ENCODE peak calls at places on chromosome 17, in ten cellular contexts. F, W, E, P, M, N, G, D, S and O are unnamed samples.

GRCh38 chr17:82065193-82065637 is 389 bp downstream of the DUS1L start:
- DNase-seq in N (no peak), D (no peak), W (no peak), P (no peak), F (no peak), S (no peak), M (no peak), G (peak), E (no peak), O (no peak)

GRCh38 chr17:18181358-18181757 is 2.3 kb upstream of the ALKBH5 start:
- DNase-seq in G (peak), F (peak), S (no peak), W (no peak), P (no peak), E (no peak), N (no peak), M (no peak), D (no peak), O (no peak)

GRCh38 chr17:10210151-10210574 is 11.8 kb upstream of the GAS7 start:
- DNase-seq in W (no peak), D (no peak), M (peak), P (no peak), F (no peak), E (no peak), S (no peak), N (no peak), G (no peak), O (no peak)

GRCh38 chr17:19262650-19263620 is 25.8 kb downstream of the EPN2 start:
- DNase-seq in E (no peak), G (peak), P (no peak), S (no peak), M (no peak), F (peak), N (no peak), W (no peak), D (no peak), O (no peak)

GRCh38 chr17:40606548-40607353 is 40.9 kb downstream of the SMARCE1 start:
- DNase-seq in P (no peak), E (no peak), G (no peak), W (no peak), F (no peak), N (no peak), M (no peak), D (no peak), S (no peak), O (no peak)

GRCh38 chr17:29778936-29779811 is 150.9 kb downstream of the SSH2 start:
- DNase-seq in F (peak), N (peak), M (peak), E (peak), D (peak), S (peak), P (peak), G (peak), W (peak), O (peak)

GRCh38 chr17:78356163-78356713 is 3.6 kb downstream of the SOCS3 start:
- DNase-seq in F (peak), P (peak), D (peak), N (peak), G (peak), E (no peak), M (no peak), W (no peak), S (no peak), O (peak)

GRCh38 chr17:48791128-48792032 is 25.6 kb downstream of the TTLL6 start:
- DNase-seq in F (peak), W (no peak), P (no peak), M (peak), D (peak), G (peak), N (peak), S (peak), E (peak), O (peak)

GRCh38 chr17:19672009-19672837 is 23.7 kb downstream of the ALDH3A2 start:
- DNase-seq in D (no peak), P (no peak), M (no peak), G (no peak), F (no peak), E (no peak), W (no peak), N (no peak), S (no peak), O (no peak)

GRCh38 chr17:78142113-78142861 is 3.9 kb upstream of the C17orf99 start:
- DNase-seq in P (no peak), S (no peak), F (no peak), E (no peak), D (peak), G (no peak), W (no peak), M (no peak), N (no peak), O (no peak)

GRCh38 chr17:15083225-15083624 is 181.9 kb downstream of the PMP22 start:
- DNase-seq in W (no peak), M (no peak), S (no peak), E (no peak), N (no peak), G (no peak), P (no peak), D (no peak), F (no peak), O (no peak)

GRCh38 chr17:82587234-82588086 is 60.8 kb downstream of the WDR45B start:
- DNase-seq in M (no peak), S (no peak), D (no peak), P (no peak), E (no peak), F (no peak), G (no peak), W (no peak), N (no peak), O (no peak)

GRCh38 chr17:76078859-76079576 is at the start of gene ZACN:
- DNase-seq in D (no peak), F (no peak), N (no peak), W (no peak), G (no peak), E (peak), S (no peak), M (no peak), P (no peak), O (no peak)

GRCh38 chr17:81735181-81736102 is 23.4 kb downstream of the SLC25A10 start:
- DNase-seq in W (no peak), M (peak), P (no peak), D (peak), F (no peak), S (no peak), G (no peak), N (peak), E (no peak), O (no peak)

GRCh38 chr17:73371846-73372245 is 60.0 kb upstream of the CDC42EP4 start:
- DNase-seq in N (no peak), E (no peak), D (no peak), M (no peak), F (no peak), P (no peak), W (no peak), S (no peak), G (no peak), O (no peak)

GRCh38 chr17:59754547-59754946 is 47.1 kb downstream of the VMP1 start:
- DNase-seq in N (no peak), E (no peak), P (no peak), G (no peak), W (no peak), S (no peak), M (no peak), F (peak), D (no peak), O (peak)

GRCh38 chr17:47806026-47806912 is 15.3 kb downstream of the OSBPL7 start:
- DNase-seq in E (no peak), P (no peak), N (no peak), F (no peak), W (no peak), D (no peak), S (no peak), G (no peak), M (no peak), O (no peak)

GRCh38 chr17:8324913-8325312 is 14.7 kb upstream of the ODF4 start:
- DNase-seq in E (no peak), W (no peak), N (no peak), M (no peak), D (no peak), P (no peak), F (no peak), S (no peak), G (no peak), O (no peak)

GRCh38 chr17:56778898-56779297 is 54.8 kb downstream of the C17orf67 start:
- DNase-seq in G (no peak), W (no peak), E (no peak), M (no peak), F (no peak), D (no peak), N (no peak), S (no peak), P (no peak), O (no peak)

GRCh38 chr17:81652901-81653771 is 3.2 kb downstream of the PDE6G start:
- DNase-seq in N (peak), S (no peak), F (no peak), W (no peak), P (no peak), G (peak), E (no peak), M (no peak), D (peak), O (no peak)

GRCh38 chr17:43952351-43952723 is 1.4 kb downstream of the PYY start:
- DNase-seq in P (no peak), G (no peak), E (no peak), S (no peak), D (no peak), W (no peak), N (no peak), F (no peak), M (no peak), O (no peak)

GRCh38 chr17:31532161-31532515 is 140.7 kb downstream of the RAB11FIP4 start:
- DNase-seq in G (no peak), E (peak), D (no peak), N (no peak), M (no peak), F (no peak), W (no peak), P (no peak), S (no peak), O (no peak)

GRCh38 chr17:66727634-66728570 is 107.0 kb upstream of the CACNG5 start:
- DNase-seq in F (peak), S (peak), P (no peak), W (peak), N (peak), E (peak), G (peak), M (no peak), D (peak), O (peak)

GRCh38 chr17:59333845-59334244 is 2.4 kb downstream of the YPEL2 start:
- DNase-seq in P (no peak), M (no peak), F (no peak), E (no peak), W (no peak), N (no peak), G (no peak), S (no peak), D (no peak), O (no peak)

GRCh38 chr17:28551421-28552186 is 820 bp downstream of the UNC119 start:
- DNase-seq in P (no peak), N (peak), M (peak), E (no peak), D (no peak), G (no peak), S (peak), F (no peak), W (no peak), O (no peak)

GRCh38 chr17:49980703-49981197 is 11.8 kb downstream of the DLX4 start:
- DNase-seq in N (no peak), G (no peak), P (no peak), D (no peak), W (no peak), S (no peak), M (no peak), E (no peak), F (no peak), O (no peak)

GRCh38 chr17:15249487-15249886 is 15.6 kb downstream of the PMP22 start:
- DNase-seq in D (no peak), S (no peak), W (no peak), P (no peak), M (no peak), G (no peak), F (no peak), E (no peak), N (no peak), O (no peak)

GRCh38 chr17:63699638-63700527 is at the start of gene LIMD2:
- DNase-seq in P (peak), S (peak), E (peak), F (peak), N (peak), M (peak), W (no peak), G (peak), D (peak), O (no peak)

GRCh38 chr17:79136596-79136995 is 62.0 kb downstream of the ENGASE start:
- DNase-seq in G (no peak), S (no peak), W (no peak), D (no peak), F (no peak), N (no peak), M (no peak), P (no peak), E (no peak), O (no peak)

GRCh38 chr17:28133562-28133970 is 91.1 kb downstream of the NLK start:
- DNase-seq in G (no peak), E (no peak), W (no peak), P (no peak), D (no peak), N (no peak), S (no peak), M (no peak), F (no peak), O (no peak)

GRCh38 chr17:77002103-77003045 is 134.2 kb downstream of the MGAT5B start:
- DNase-seq in G (no peak), W (no peak), N (no peak), M (no peak), E (no peak), F (no peak), D (peak), S (no peak), P (no peak), O (no peak)

GRCh38 chr17:74951680-74952421 is 16.2 kb downstream of the OTOP3 start:
- DNase-seq in F (no peak), W (no peak), N (no peak), G (no peak), D (no peak), P (no peak), S (no peak), E (no peak), M (peak), O (no peak)

GRCh38 chr17:16818340-16818739 is 128.3 kb downstream of the CCDC144A start:
- DNase-seq in M (no peak), E (no peak), S (no peak), F (no peak), P (no peak), D (no peak), G (no peak), N (no peak), W (no peak), O (no peak)

GRCh38 chr17:76367647-76368046 is 13.9 kb upstream of the PRPSAP1 start:
- DNase-seq in G (no peak), N (no peak), S (peak), E (no peak), D (no peak), W (no peak), P (no peak), M (no peak), F (no peak), O (no peak)

GRCh38 chr17:29613371-29613837 is 9.3 kb downstream of the CORO6 start:
- DNase-seq in P (peak), S (no peak), W (peak), E (no peak), D (no peak), G (peak), M (peak), N (peak), F (peak), O (no peak)

GRCh38 chr17:42459983-42460300 is 1.3 kb downstream of the ATP6V0A1 start:
- DNase-seq in S (peak), E (no peak), G (no peak), W (no peak), D (peak), N (peak), F (peak), P (no peak), M (no peak), O (peak)

GRCh38 chr17:29930399-29931010 is 477 bp upstream of the SSH2 start:
- DNase-seq in W (no peak), P (no peak), D (no peak), M (no peak), G (no peak), N (no peak), E (peak), F (no peak), S (no peak), O (peak)